ENCODE peak calls at places on chromosomes 6 and 20, in five cellular contexts. D is COR-L47; V is activated naive CD8-positive, alpha-beta T cell treated with anti-CD3 and anti-CD28 coated beads, Interleukin-2, amount 50 U/mL, for 24 hours; L is A549; Q is Calu3. O is an unnamed sample.

GRCh38 chr6:101393291-101394251 is at the start of gene GRIK2:
- DNase-seq in D (peak), V (no peak), L (no peak), Q (peak), O (no peak)

GRCh38 chr20:49819702-49820101 is 7.1 kb downstream of the SLC9A8 start:
- DNase-seq in D (no peak), V (no peak), L (no peak), Q (no peak), O (no peak)

GRCh38 chr20:32709528-32710121 is 33.6 kb downstream of the COMMD7 start:
- DNase-seq in D (no peak), V (no peak), L (no peak), Q (no peak), O (no peak)

GRCh38 chr6:132300323-132300949 is 100.8 kb downstream of the MOXD1 start:
- DNase-seq in D (no peak), V (peak), L (peak), Q (peak), O (no peak)

GRCh38 chr20:19850190-19850533 is 92.1 kb downstream of the RIN2 start:
- DNase-seq in D (no peak), V (no peak), L (no peak), Q (no peak), O (no peak)

GRCh38 chr20:50462093-50462685 is 48.0 kb upstream of the PTPN1 start:
- DNase-seq in D (no peak), V (no peak), L (no peak), Q (no peak), O (no peak)

GRCh38 chr6:111061493-111061892 is 25.8 kb upstream of the SLC16A10 start:
- DNase-seq in D (no peak), V (no peak), L (no peak), Q (no peak), O (no peak)

GRCh38 chr6:51579013-51579412 is 508.4 kb downstream of the PKHD1 start:
- DNase-seq in D (no peak), V (no peak), L (no peak), Q (no peak), O (no peak)

GRCh38 chr20:17655286-17655651 is 26.8 kb downstream of the RRBP1 start:
- DNase-seq in D (no peak), V (no peak), L (no peak), Q (no peak), O (no peak)

GRCh38 chr20:50338479-50339195 is 148.0 kb downstream of the CEBPB start:
- DNase-seq in D (no peak), V (peak), L (no peak), Q (no peak), O (no peak)

GRCh38 chr6:153062516-153062915 is 60.0 kb upstream of the MTRF1L start:
- DNase-seq in D (no peak), V (no peak), L (no peak), Q (no peak), O (no peak)